ENCODE peak calls at places on chromosomes 4 and X, in seven cellular contexts. I is stimulated activated CD4-positive, alpha-beta T cell treated with anti-CD3 and anti-CD28 coated beads, Interleukin-15, amount 100 ng/mL, for 1 hour; A is stomach; H is C1 segment of cervical spinal cord; N is NCI-H510A treated with DMSO at 0.1 percent for 48 hours; P is cardiac muscle cell; J is nephron progenitor cell. M is an unnamed sample.

GRCh38 chr4:124092101-124093057 is 620.2 kb downstream of the ANKRD50 start:
- DNase-seq in H (no peak), I (no peak), P (no peak), A (no peak), J (no peak), N (no peak), M (no peak)

GRCh38 chrX:134026732-134027311 is 41.4 kb upstream of the GPC3 start:
- DNase-seq in H (no peak), J (peak), N (peak), P (peak), I (no peak), A (peak), M (peak)

GRCh38 chrX:143945171-143945570 is 61.3 kb downstream of the UBE2NL start:
- DNase-seq in N (no peak), A (no peak), H (no peak), I (no peak), J (no peak), P (no peak), M (no peak)

GRCh38 chrX:153411255-153411987 is at the start of gene ZFP92:
- DNase-seq in I (no peak), P (no peak), N (no peak), H (no peak), A (peak), J (peak), M (no peak)

GRCh38 chr4:75036046-75036445 is 103.1 kb downstream of the PARM1 start:
- DNase-seq in I (no peak), H (no peak), A (no peak), P (no peak), N (no peak), J (no peak), M (no peak)

GRCh38 chrX:1139101-1139500 is 73.3 kb downstream of the CRLF2 start:
- DNase-seq in P (no peak), J (no peak), I (no peak), H (no peak), N (no peak), A (no peak), M (no peak)

GRCh38 chr4:74516321-74516720 is 71.4 kb downstream of the AREG start:
- DNase-seq in J (no peak), N (no peak), H (no peak), I (no peak), A (no peak), P (no peak), M (peak)

GRCh38 chrX:68936608-68937007 is 107.8 kb downstream of the EFNB1 start:
- DNase-seq in N (no peak), P (no peak), J (no peak), H (no peak), A (peak), I (no peak), M (peak)

GRCh38 chr4:56959064-56959463 is 18.3 kb downstream of the NOA1 start:
- DNase-seq in J (no peak), N (no peak), H (no peak), A (no peak), P (no peak), I (no peak), M (no peak)

GRCh38 chr4:186227221-186227620 is at the start of gene KLKB1:
- DNase-seq in A (no peak), I (no peak), N (peak), P (no peak), H (no peak), J (no peak), M (no peak)

GRCh38 chr4:134934036-134934806 is 732.6 kb upstream of the PABPC4L start:
- DNase-seq in N (no peak), A (no peak), J (no peak), I (no peak), H (no peak), P (no peak), M (no peak)

GRCh38 chr4:169398294-169398693 is 127.5 kb upstream of the SH3RF1 start:
- DNase-seq in P (no peak), A (no peak), I (no peak), H (no peak), J (no peak), N (no peak), M (peak)

GRCh38 chrX:153836921-153837320 is 6.6 kb upstream of the PDZD4 start:
- DNase-seq in N (no peak), I (no peak), J (no peak), P (no peak), A (no peak), H (no peak), M (no peak)

GRCh38 chr4:3635090-3635820 is 103.0 kb upstream of the LRPAP1 start:
- DNase-seq in I (no peak), J (peak), A (no peak), H (no peak), P (no peak), N (peak), M (no peak)

GRCh38 chr4:42816189-42816588 is 76.3 kb upstream of the GRXCR1 start:
- DNase-seq in J (no peak), P (no peak), I (no peak), N (no peak), A (peak), H (no peak), M (no peak)

GRCh38 chrX:29746326-29746725 is 469.0 kb upstream of the MAGEB2 start:
- DNase-seq in I (no peak), J (no peak), P (no peak), A (no peak), N (no peak), H (no peak), M (peak)

GRCh38 chr4:165378398-165378762 is 428 bp upstream of the CPE start:
- DNase-seq in A (no peak), H (no peak), J (no peak), P (no peak), I (no peak), N (peak), M (no peak)

GRCh38 chr4:4852591-4853362 is 6.7 kb upstream of the MSX1 start:
- DNase-seq in I (no peak), A (peak), J (peak), P (no peak), H (no peak), N (no peak), M (peak)

GRCh38 chrX:40010550-40011364 is 87.0 kb downstream of the BCOR start:
- DNase-seq in P (no peak), J (peak), A (no peak), N (peak), I (no peak), H (no peak), M (no peak)

GRCh38 chrX:78527818-78528217 is 131.3 kb downstream of the RTL3 start:
- DNase-seq in A (no peak), I (no peak), H (no peak), P (no peak), N (no peak), J (no peak), M (no peak)

GRCh38 chrX:109344666-109345065 is 137.2 kb downstream of the GUCY2F start:
- DNase-seq in N (no peak), H (no peak), I (no peak), J (no peak), A (no peak), P (no peak), M (no peak)

GRCh38 chrX:2701600-2701999 is 10.5 kb downstream of the CD99 start:
- DNase-seq in I (no peak), A (no peak), H (no peak), P (peak), N (no peak), J (no peak), M (no peak)

GRCh38 chr4:99945718-99946345 is 586 bp downstream of the DNAJB14 start:
- DNase-seq in H (peak), N (peak), A (peak), I (no peak), J (no peak), P (peak), M (peak)

GRCh38 chrX:34521563-34521962 is 135.5 kb downstream of the TMEM47 start:
- DNase-seq in J (no peak), A (no peak), N (no peak), I (no peak), H (no peak), P (no peak), M (peak)

GRCh38 chrX:115650916-115651315 is 89.9 kb downstream of the PLS3 start:
- DNase-seq in P (peak), J (peak), I (no peak), N (peak), A (peak), H (no peak), M (peak)

GRCh38 chr4:1598641-1599481 is 85.3 kb downstream of the FAM53A start:
- DNase-seq in A (no peak), I (no peak), J (no peak), N (no peak), P (no peak), H (no peak), M (no peak)

GRCh38 chrX:46611658-46612362 is 38.2 kb downstream of the CHST7 start:
- DNase-seq in A (no peak), I (peak), P (no peak), N (no peak), H (no peak), J (no peak), M (no peak)

GRCh38 chrX:30824275-30824674 is 64.8 kb downstream of the TAB3 start:
- DNase-seq in I (no peak), N (no peak), J (no peak), A (no peak), H (no peak), P (no peak), M (no peak)

GRCh38 chrX:21885568-21885967 is 29.8 kb downstream of the YY2 start:
- DNase-seq in I (no peak), J (no peak), A (no peak), N (no peak), P (peak), H (no peak), M (peak)